ENCODE peak calls at places on chromosomes 16 and 17, in seven cellular contexts. R, G, M, V, E, Y and T are unnamed samples.
A peak's percentile ranks its signal among the peaks of the same experiment; 100 is the strongest.

GRCh38 chr16:2939968-2940367 is 24.1 kb upstream of the KREMEN2 start:
- DNase-seq in Y (no peak), M (no peak), V (no peak), E (no peak), G (no peak), R (no peak), T (no peak)

GRCh38 chr16:58652741-58653140 is 23.1 kb upstream of the CNOT1 start:
- DNase-seq in M (no peak), Y (peak; percentile 60), R (peak; percentile 16), E (peak; percentile 40), G (no peak), V (no peak), T (no peak)

GRCh38 chr16:30896890-30897730 is 696 bp downstream of the CTF1 start:
- DNase-seq in V (peak; percentile 52), M (peak; percentile 59), E (peak; percentile 86), R (peak; percentile 86), G (peak; percentile 94), Y (peak; percentile 97), T (peak; percentile 93)

GRCh38 chr17:78828470-78829185 is 12.0 kb downstream of the USP36 start:
- DNase-seq in Y (peak; percentile 79), G (no peak), M (no peak), R (peak; percentile 73), E (peak; percentile 81), V (no peak), T (peak; percentile 60)

GRCh38 chr16:1488619-1489018 is at the start of gene PTX4:
- DNase-seq in M (no peak), V (no peak), G (no peak), Y (no peak), R (no peak), E (no peak), T (no peak)

GRCh38 chr17:40952675-40953074 is 14.1 kb downstream of the KRT39 start:
- DNase-seq in Y (peak; percentile 90), E (peak; percentile 92), V (peak; percentile 97), M (peak; percentile 71), R (peak; percentile 84), G (no peak), T (peak; percentile 68)

GRCh38 chr17:15257316-15257925 is 7.7 kb downstream of the PMP22 start:
- DNase-seq in R (peak; percentile 64), G (peak; percentile 86), E (peak; percentile 84), V (peak; percentile 39), Y (peak; percentile 92), M (no peak), T (peak; percentile 81)

GRCh38 chr16:11561440-11561797 is 25.3 kb downstream of the LITAF start:
- DNase-seq in M (no peak), Y (peak; percentile 64), E (no peak), R (no peak), V (no peak), G (no peak), T (no peak)

GRCh38 chr17:21842332-21843317 is 150.3 kb downstream of the KCNJ18 start:
- DNase-seq in V (no peak), G (no peak), E (no peak), R (no peak), M (no peak), Y (no peak), T (no peak)

GRCh38 chr16:85609539-85609938 is 3.6 kb upstream of the GSE1 start:
- DNase-seq in E (no peak), R (no peak), Y (no peak), V (no peak), G (no peak), M (no peak), T (no peak)

GRCh38 chr16:86601356-86601755 is 23.0 kb downstream of the FOXL1 start:
- DNase-seq in R (no peak), V (no peak), Y (no peak), G (no peak), E (no peak), M (no peak), T (no peak)

GRCh38 chr16:1505912-1506311 is 12.8 kb downstream of the TELO2 start:
- DNase-seq in Y (no peak), V (no peak), G (no peak), M (no peak), R (no peak), E (no peak), T (no peak)

GRCh38 chr16:74558873-74559272 is 48.0 kb downstream of the GLG1 start:
- DNase-seq in E (no peak), Y (no peak), V (no peak), M (no peak), G (no peak), R (no peak), T (no peak)

GRCh38 chr16:81964808-81965207 is 46.5 kb downstream of the SDR42E1 start:
- DNase-seq in Y (no peak), M (no peak), V (no peak), G (no peak), E (no peak), R (no peak), T (no peak)

GRCh38 chr17:40936976-40937375 is 470 bp downstream of the KRT23 start:
- DNase-seq in V (no peak), R (no peak), G (no peak), Y (no peak), M (no peak), E (no peak), T (no peak)

GRCh38 chr17:76562734-76563148 is 22.9 kb downstream of the PRCD start:
- DNase-seq in V (peak; percentile 82), M (no peak), R (peak; percentile 42), Y (peak; percentile 97), G (peak; percentile 49), E (peak; percentile 95), T (peak; percentile 79)

GRCh38 chr17:27430882-27431491 is 25.3 kb upstream of the KSR1 start:
- DNase-seq in M (no peak), E (peak; percentile 35), V (no peak), G (peak; percentile 31), Y (peak; percentile 73), R (peak; percentile 38), T (peak; percentile 35)

DNA sequence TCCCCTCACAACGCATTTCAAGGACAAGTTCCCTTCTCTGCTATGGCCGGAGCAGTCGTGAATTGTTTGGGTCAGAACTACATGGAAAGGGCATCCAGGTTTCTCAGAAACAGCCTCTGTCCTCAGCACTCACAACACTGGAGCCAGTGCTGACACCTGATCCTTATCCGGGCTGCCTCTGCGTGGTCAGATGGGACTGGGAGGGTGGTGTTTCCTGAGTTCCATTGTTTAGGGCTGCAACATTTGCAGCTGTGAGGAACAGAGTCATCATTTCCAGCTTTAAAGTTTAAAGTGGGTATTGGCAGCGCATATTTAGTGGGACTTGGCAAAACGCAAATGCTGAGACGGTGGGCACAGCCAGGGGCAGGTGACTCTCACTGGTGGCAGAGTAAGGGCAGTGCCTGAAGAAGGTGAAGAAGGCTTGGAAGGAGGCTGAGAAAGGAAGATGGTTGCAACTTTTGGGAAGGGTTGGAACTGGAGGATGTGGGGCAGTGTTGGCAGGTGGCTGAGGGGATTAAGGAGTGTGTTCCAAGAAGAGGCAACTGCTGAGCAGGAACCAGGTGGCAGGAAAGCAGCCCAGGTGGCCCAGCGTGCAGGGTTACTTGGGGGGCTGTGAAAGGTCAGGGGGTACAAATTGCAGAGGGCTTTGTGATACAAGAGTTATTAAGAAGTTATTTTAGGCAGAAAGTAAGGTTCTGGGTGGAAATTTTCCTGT is 28.4 kb downstream of the WSCD1 start:
- DNase-seq in E (no peak), R (no peak), M (no peak), V (no peak), Y (peak; percentile 42), G (peak; percentile 37), T (no peak)
- H3K4me3 ChIP-seq in E (no peak overlapping the region), R (no peak overlapping the region), M (no peak overlapping the region), V (no peak overlapping the region), Y (no peak overlapping the region), G (no peak overlapping the region), T (no peak overlapping the region)

DNA sequence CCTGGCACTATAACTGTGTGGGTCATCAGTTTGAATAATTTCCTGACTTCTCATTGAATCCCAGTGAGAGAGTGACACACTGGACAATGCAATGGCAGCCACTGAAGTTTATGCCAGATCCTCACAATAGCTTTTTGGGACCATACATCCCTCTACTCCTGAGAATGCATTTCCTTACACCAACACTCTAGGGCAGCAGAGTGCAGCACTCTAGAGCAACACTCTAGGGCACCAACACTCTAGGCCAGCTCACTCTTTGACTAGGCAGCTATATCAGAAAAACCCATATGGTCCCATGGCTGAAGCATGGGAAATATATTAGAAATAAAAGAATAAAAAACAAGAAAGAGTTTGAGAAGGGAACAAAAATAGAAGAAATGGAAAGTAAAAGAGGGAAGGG is 309.2 kb downstream of the MAP2K6 start:
- DNase-seq in E (peak; percentile 15), G (no peak), R (no peak), Y (peak; percentile 26), V (no peak), M (no peak), T (no peak)
- TF ChIP-seq CTCF in E (peak; percentile 11), G (no peak), R (peak; percentile 47), Y (no peak), V (peak; percentile 19), M (peak; percentile 24), T (no peak)

DNA sequence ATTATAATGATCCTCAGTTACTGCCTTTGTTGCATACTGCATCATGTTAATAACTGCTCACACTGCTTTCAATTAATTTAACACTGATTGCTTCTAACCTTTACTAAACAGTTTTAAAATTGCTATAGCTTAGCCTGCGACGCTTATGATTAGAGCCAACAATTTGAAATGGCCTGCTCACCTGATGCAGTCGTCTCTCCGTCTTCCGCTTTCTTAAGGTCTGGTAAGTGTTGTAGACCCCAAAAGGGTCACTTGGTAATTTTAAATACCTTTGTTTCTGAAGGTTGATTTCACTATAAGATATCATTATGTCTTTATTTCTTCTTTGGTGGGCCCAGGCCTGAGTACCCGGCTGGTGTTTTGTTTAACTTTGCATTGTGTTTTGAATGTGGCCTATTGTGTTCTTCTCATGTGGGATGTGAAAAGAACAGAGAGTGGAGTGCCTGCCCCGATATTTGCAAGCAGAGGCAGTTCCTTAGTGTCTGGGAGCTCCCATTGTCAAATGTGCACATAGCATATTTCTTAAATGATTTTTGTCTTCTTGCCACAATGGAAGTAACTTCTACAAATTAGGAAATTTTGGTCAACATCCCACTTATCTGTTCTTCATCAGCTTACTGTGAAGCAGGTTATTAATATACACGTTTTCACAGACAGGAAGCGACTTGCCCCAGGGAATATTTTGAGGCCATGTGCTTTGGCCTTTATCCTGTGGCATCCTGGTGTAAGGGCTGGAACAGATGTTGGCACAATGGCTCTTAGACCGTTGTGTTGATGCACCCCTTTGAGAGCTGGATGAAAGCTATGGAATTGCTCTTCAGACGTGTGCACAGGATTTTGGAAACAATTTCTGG is 2.9 kb downstream of the PHKB start:
- DNase-seq in G (no peak), M (no peak), E (no peak), Y (peak; percentile 3), V (no peak), R (no peak), T (no peak)
- H3K4me3 ChIP-seq in G (peak overlapping the region; percentile 88), M (no peak overlapping the region), E (no peak overlapping the region), Y (no peak overlapping the region), V (no peak overlapping the region), R (no peak overlapping the region), T (no peak overlapping the region)

DNA sequence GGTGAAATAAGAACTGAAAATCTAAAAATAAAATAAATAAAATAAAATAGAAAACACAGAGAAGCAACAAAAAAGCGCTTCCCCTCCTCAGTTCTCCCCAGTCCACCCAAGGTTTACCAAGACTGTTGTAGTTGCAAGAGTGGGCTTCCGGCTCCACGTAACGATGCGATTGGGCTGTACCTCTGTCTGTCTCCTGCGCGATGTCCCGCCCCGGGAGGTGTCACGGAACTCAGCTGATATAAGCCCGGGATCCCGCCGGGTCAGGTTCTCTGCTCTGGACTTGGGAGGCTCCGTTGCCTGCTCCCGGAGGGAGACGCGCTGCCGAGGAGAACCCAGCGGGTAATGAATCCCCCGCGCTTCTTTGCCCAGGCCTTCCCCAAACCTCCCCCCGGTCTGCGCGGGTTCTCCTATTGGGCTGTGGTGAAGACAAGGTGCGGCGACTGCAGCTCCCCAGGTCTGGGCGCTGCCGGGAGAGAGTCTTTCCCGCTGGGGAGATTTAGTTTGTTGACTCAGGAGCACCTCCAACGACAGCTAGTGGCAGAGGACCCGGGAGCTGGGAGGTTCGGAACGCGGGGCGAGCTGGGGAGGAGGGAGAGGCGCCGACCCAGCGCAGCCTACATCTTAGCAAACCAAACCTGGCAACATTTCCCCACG is at the start of gene SLFN5:
- DNase-seq in M (no peak), R (peak; percentile 93), V (peak; percentile 79), E (peak; percentile 87), G (peak; percentile 93), Y (peak; percentile 96), T (peak; percentile 93)
- TF ChIP-seq CTCF in M (no peak), R (no peak), V (no peak), E (no peak), G (no peak), Y (no peak), T (no peak)